ENCODE peak calls at places on chromosomes 16 and 17, in four cellular contexts. U is activated CD4-positive, alpha-beta T cell treated with anti-CD3 and anti-CD28 coated beads, Interleukin-2, amount 10 ng/mL, durations not matched to agents 7 days and 5 days; K is DND-41; J is neural progenitor cell. Q is an unnamed sample.

GRCh38 chr16:75293746-75294145 is 42.3 kb upstream of the BCAR1 start:
- DNase-seq in U (no peak), K (no peak), J (no peak), Q (no peak)

GRCh38 chr16:65249768-65250167 is 127.9 kb upstream of the CDH11 start:
- DNase-seq in U (no peak), K (no peak), J (no peak), Q (peak)

GRCh38 chr17:80772906-80773242 is 218.8 kb upstream of the CHMP6 start:
- DNase-seq in U (no peak), K (no peak), J (no peak), Q (no peak)

GRCh38 chr17:20010099-20010863 is 1.1 kb downstream of the SPECC1 start:
- DNase-seq in U (no peak), K (no peak), J (peak), Q (peak)

GRCh38 chr16:31487720-31488629 is 5.1 kb downstream of the SLC5A2 start:
- DNase-seq in U (peak), K (peak), J (peak), Q (peak)

GRCh38 chr16:57299009-57299718 is 14.7 kb upstream of the PLLP start:
- DNase-seq in U (no peak), K (no peak), J (no peak), Q (peak)

GRCh38 chr16:80710918-80711317 is 93.5 kb downstream of the CDYL2 start:
- DNase-seq in U (no peak), K (no peak), J (no peak), Q (no peak)

GRCh38 chr17:39666601-39667261 is 1.5 kb upstream of the PNMT start:
- DNase-seq in U (no peak), K (no peak), J (no peak), Q (no peak)

GRCh38 chr16:79573881-79574280 is 26.7 kb downstream of the MAF start:
- DNase-seq in U (no peak), K (no peak), J (no peak), Q (no peak)

GRCh38 chr17:44376124-44376523 is 12.5 kb upstream of the FAM171A2 start:
- DNase-seq in U (peak), K (peak), J (peak), Q (no peak)

GRCh38 chr16:69417537-69418199 is 6.8 kb upstream of the CYB5B start:
- DNase-seq in U (no peak), K (no peak), J (no peak), Q (no peak)

GRCh38 chr16:73054732-73055481 is 7.0 kb upstream of the ZFHX3 start:
- DNase-seq in U (no peak), K (peak), J (no peak), Q (no peak)

Q was measured in body of pancreas.